ENCODE peak calls at places on chromosomes 2 and 18, in nine cellular contexts. R is hepatocyte; H is thoracic aorta; U is GM23248; V is tibial artery; B is CD4-positive, alpha-beta T cell; M is colonic mucosa; Y is CD4-positive, CD25-positive, alpha-beta regulatory T cell; P is upper lobe of right lung. T is an unnamed sample.
A peak's percentile ranks its signal among the peaks of the same experiment; 100 is the strongest.

GRCh38 chr2:126817172-126817571 is 81.5 kb upstream of the TEX51 start:
- DNase-seq in M (no peak), U (no peak), P (no peak), Y (no peak), V (no peak), H (no peak), R (no peak), B (no peak), T (no peak)

GRCh38 chr2:55111570-55112228 is 61.4 kb upstream of the RTN4 start:
- DNase-seq in M (no peak), Y (no peak), P (peak; percentile 84), H (peak; percentile 53), R (peak; percentile 80), V (peak; percentile 90), U (peak; percentile 97), B (no peak), T (peak; percentile 66)

GRCh38 chr18:62863629-62864028 is 148.3 kb downstream of the PHLPP1 start:
- DNase-seq in B (no peak), Y (no peak), R (no peak), V (no peak), U (peak; percentile 28), M (no peak), P (no peak), H (no peak), T (no peak)

GRCh38 chr2:147910990-147911473 is 66.2 kb downstream of the ACVR2A start:
- DNase-seq in V (no peak), M (peak; percentile 26), B (peak; percentile 7), Y (peak; percentile 9), R (peak; percentile 82), H (no peak), U (peak; percentile 76), P (no peak), T (peak; percentile 81)

GRCh38 chr2:203565076-203565475 is 30.0 kb upstream of the RAPH1 start:
- DNase-seq in R (no peak), M (no peak), B (no peak), H (no peak), Y (no peak), U (no peak), P (no peak), V (no peak), T (no peak)

GRCh38 chr2:211898697-211899096 is 639.9 kb downstream of the ERBB4 start:
- DNase-seq in R (no peak), H (no peak), B (no peak), V (no peak), M (no peak), P (no peak), Y (no peak), U (no peak), T (no peak)

GRCh38 chr18:6120820-6121279 is 225.5 kb upstream of the TMEM200C start:
- DNase-seq in Y (no peak), B (no peak), U (no peak), P (no peak), H (no peak), M (no peak), R (no peak), V (no peak), T (no peak)

GRCh38 chr2:46970334-46971288 is 55.0 kb upstream of the MCFD2 start:
- DNase-seq in R (peak; percentile 64), Y (no peak), H (peak; percentile 60), U (peak; percentile 70), V (peak; percentile 83), B (no peak), M (peak; percentile 91), P (no peak), T (no peak)

GRCh38 chr2:241750076-241750840 is 15.8 kb downstream of the D2HGDH start:
- DNase-seq in H (no peak), R (no peak), Y (no peak), P (no peak), U (no peak), B (no peak), V (no peak), M (no peak), T (no peak)

GRCh38 chr2:119119076-119119710 is 39.4 kb downstream of the C1QL2 start:
- DNase-seq in V (no peak), Y (no peak), R (no peak), P (no peak), H (no peak), U (no peak), M (no peak), B (no peak), T (no peak)

GRCh38 chr2:225334524-225334923 is 65.0 kb upstream of the NYAP2 start:
- DNase-seq in M (no peak), U (no peak), B (no peak), Y (no peak), P (no peak), R (no peak), H (no peak), V (no peak), T (no peak)

GRCh38 chr18:23208600-23208999 is 73.3 kb downstream of the CABLES1 start:
- DNase-seq in V (no peak), B (no peak), U (no peak), P (no peak), Y (no peak), H (no peak), R (no peak), M (no peak), T (no peak)

GRCh38 chr2:3598197-3598910 is 3.4 kb downstream of the COLEC11 start:
- DNase-seq in U (no peak), Y (no peak), H (no peak), P (no peak), R (no peak), V (no peak), B (no peak), M (no peak), T (no peak)

GRCh38 chr2:210302326-210302725 is 12.6 kb downstream of the MYL1 start:
- DNase-seq in B (no peak), V (no peak), Y (no peak), H (no peak), R (no peak), M (no peak), P (no peak), U (peak; percentile 1), T (no peak)

DNA sequence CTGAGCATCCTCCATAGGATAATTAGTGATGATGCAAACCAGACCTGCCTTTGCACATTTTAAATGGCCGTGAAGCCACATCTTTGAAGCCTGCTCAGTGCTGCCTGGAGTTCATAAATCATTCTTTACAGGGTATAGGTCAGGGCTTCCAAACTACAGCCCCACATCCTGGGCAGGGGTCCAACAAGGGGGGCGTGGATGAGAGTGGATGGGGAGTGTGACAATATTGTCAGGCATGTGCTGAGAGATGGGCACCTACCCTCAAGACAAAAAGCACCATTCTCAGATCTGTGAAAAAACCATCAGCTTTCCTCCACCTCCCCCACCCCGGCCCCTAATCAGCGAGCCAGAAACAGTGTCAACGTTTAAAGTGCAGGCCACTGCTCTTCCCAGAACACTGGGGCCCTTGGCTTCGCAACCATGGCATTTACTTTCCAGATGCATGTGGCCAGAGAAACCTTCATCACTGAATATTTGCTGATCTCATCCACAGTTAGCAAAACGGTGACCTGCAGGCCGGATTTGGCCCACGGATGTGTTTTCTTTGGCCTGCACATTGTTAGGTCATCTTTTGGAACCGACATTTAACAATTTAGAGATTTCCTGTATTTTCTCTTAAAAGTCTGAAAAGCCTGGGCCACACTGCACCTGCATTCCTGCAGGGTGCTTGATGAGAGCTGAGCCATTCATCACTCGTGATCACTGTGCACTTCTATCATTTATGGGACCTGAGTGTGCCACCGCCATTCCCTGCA is 130.7 kb downstream of the ANKRD44 start:
- DNase-seq in B (no peak), H (no peak), M (no peak), V (no peak), U (peak; percentile 77), R (no peak), P (no peak), Y (no peak), T (no peak)
- H3K27ac ChIP-seq in B (no peak overlapping the region), H (no peak overlapping the region), M (no peak overlapping the region), V (no peak overlapping the region), U (peak overlapping the region; percentile 41), R (no peak overlapping the region), P (no peak overlapping the region), Y (no peak overlapping the region), T (no peak overlapping the region)

DNA sequence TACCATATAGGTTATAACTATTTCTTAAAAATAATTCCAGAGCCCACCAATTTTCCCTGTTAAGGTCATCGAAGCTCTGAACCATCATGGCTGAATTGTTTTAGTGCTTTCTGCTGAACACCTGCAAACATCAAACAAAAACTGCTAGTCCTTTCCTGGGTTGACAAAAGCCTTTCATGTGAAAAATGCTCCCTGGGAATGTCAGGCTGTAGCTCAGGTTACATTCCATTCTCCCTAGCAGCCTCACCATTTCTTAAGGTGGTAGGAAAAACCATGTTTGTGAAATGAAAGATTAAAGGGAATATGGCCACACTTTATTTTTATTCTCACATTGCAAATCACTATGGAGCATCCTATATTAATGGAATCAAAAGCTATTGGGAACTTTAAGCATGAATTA is 5.7 kb downstream of the TCF4 start:
- DNase-seq in R (no peak), M (no peak), V (no peak), Y (no peak), B (no peak), U (no peak), H (no peak), P (no peak), T (no peak)
- H3K27ac ChIP-seq in R (peak overlapping the region; percentile 25), M (no peak overlapping the region), V (no peak overlapping the region), Y (no peak overlapping the region), B (no peak overlapping the region), U (no peak overlapping the region), H (no peak overlapping the region), P (no peak overlapping the region), T (no peak overlapping the region)

DNA sequence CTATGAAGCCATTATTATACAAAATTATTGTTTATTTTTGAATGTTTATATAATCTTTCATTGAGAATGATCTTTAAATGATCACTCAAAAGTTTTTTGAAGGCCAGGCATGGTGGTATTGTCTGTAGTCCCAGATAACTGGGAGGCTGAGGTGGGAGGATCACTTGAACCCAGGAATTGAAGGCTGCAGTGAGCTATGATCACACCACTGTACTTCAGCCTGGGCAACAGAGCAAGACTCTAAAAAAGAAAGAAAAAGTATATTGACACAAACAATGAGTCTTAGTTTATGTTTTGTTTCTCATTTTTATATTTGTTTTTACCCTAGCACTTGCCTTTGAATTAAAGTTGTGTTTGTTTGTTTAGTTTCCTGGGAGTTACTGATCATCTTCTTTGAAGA is 2.3 kb downstream of the TWSG1 start:
- DNase-seq in H (no peak), P (no peak), V (no peak), M (no peak), Y (no peak), U (no peak), R (no peak), B (no peak), T (no peak)
- H3K27ac ChIP-seq in H (no peak overlapping the region), P (no peak overlapping the region), V (no peak overlapping the region), M (no peak overlapping the region), Y (no peak overlapping the region), U (no peak overlapping the region), R (no peak overlapping the region), B (no peak overlapping the region), T (no peak overlapping the region)

GRCh38 chr18:60996822-60997221 is 336.4 kb upstream of the CDH20 start:
- DNase-seq in R (no peak), V (no peak), U (no peak), P (no peak), Y (no peak), H (no peak), M (no peak), B (no peak), T (no peak)
- H3K27ac ChIP-seq in R (no peak overlapping the region), V (no peak overlapping the region), U (no peak overlapping the region), P (no peak overlapping the region), Y (no peak overlapping the region), H (no peak overlapping the region), M (no peak overlapping the region), B (no peak overlapping the region), T (no peak overlapping the region)